ENCODE peak calls at places on chromosome 16, in eight cellular contexts. A is CD4-positive, alpha-beta T cell; U is cardiac muscle cell; L is colonic mucosa; E is tibial artery; N is sigmoid colon; D is thyroid gland; H is GM23248. J is an unnamed sample.

GRCh38 chr16:56780646-56781045 is 50.7 kb downstream of the NUP93 start:
- DNase-seq in A (no peak), U (no peak), L (no peak), E (no peak), N (no peak), D (no peak), H (no peak), J (peak; percentile 59)

GRCh38 chr16:24962747-24963146 is 52.4 kb downstream of the ARHGAP17 start:
- DNase-seq in A (no peak), U (no peak), L (no peak), E (no peak), N (no peak), D (no peak), H (no peak), J (no peak)

GRCh38 chr16:24419709-24420108 is 119.7 kb upstream of the RBBP6 start:
- DNase-seq in A (no peak), U (no peak), L (no peak), E (no peak), N (no peak), D (no peak), H (no peak), J (no peak)

GRCh38 chr16:56041556-56042140 is 149.6 kb upstream of the GNAO1 start:
- DNase-seq in A (no peak), U (peak; percentile 73), L (no peak), E (no peak), N (no peak), D (peak; percentile 51), H (peak; percentile 1), J (peak; percentile 2)

GRCh38 chr16:83215417-83216001 is 588.7 kb downstream of the CDH13 start:
- DNase-seq in A (no peak), U (peak; percentile 34), L (peak; percentile 62), E (no peak), N (no peak), D (no peak), H (peak; percentile 39), J (peak; percentile 21)

GRCh38 chr16:48347980-48348379 is 37.2 kb downstream of the SIAH1 start:
- DNase-seq in A (no peak), U (no peak), L (no peak), E (no peak), N (no peak), D (no peak), H (no peak), J (no peak)

GRCh38 chr16:84498859-84499620 is 5.4 kb downstream of the MEAK7 start:
- DNase-seq in A (no peak), U (no peak), L (no peak), E (no peak), N (no peak), D (no peak), H (no peak), J (no peak)

GRCh38 chr16:61391835-61392234 is 644.4 kb downstream of the CDH8 start:
- DNase-seq in A (no peak), U (no peak), L (no peak), E (no peak), N (no peak), D (no peak), H (no peak), J (no peak)

GRCh38 chr16:86661715-86662114 is 83.4 kb downstream of the FOXL1 start:
- DNase-seq in A (no peak), U (peak; percentile 37), L (no peak), E (no peak), N (no peak), D (no peak), H (peak; percentile 65), J (peak; percentile 58)

GRCh38 chr16:12188674-12189249 is 212.2 kb downstream of the SNX29 start:
- DNase-seq in A (no peak), U (no peak), L (peak; percentile 58), E (no peak), N (no peak), D (peak; percentile 27), H (peak; percentile 76), J (peak; percentile 51)

DNA sequence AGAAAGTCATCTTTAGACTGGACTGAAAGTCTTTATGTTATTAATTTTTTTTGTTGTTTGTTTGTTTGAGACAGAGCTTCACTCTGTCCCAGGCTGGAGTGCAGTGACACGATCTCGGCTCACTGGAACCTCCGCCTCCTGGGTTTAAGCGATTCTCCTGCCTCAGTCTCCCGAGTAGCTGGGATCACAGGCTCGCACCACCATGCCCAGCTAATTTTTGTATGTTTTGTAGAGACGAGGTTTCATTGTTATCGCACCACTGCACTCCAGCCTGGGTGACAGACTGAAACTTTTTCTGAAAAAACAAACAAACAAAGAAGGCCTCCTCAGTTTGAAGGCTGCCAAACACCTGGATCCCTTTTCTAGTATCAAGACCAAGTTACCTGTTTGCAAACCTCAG is 4.7 kb downstream of the BEAN1 start:
- DNase-seq in A (no peak), U (no peak), L (no peak), E (no peak), N (no peak), D (no peak), H (no peak), J (no peak)
- H3K27me3 ChIP-seq in A (peaks cover 33% of the 10 kb centered on the region), U (peaks cover 48% of the 10 kb centered on the region), L (peaks cover 29% of the 10 kb centered on the region), E (peaks cover 36% of the 10 kb centered on the region), N (peaks cover 47% of the 10 kb centered on the region), D (no peaks in the 10 kb centered on the region), H (no peaks in the 10 kb centered on the region), J (peaks cover 10% of the 10 kb centered on the region)

GRCh38 chr16:88686439-88687253 is at the start of gene SNAI3:
- DNase-seq in A (peak; percentile 73), U (peak; percentile 92), L (peak; percentile 95), E (peak; percentile 69), N (no peak), D (peak; percentile 91), H (peak; percentile 58), J (peak; percentile 79)
- H3K27me3 ChIP-seq in A (no peaks in the 10 kb centered on the region), U (peaks cover 10% of the 10 kb centered on the region), L (peaks cover 7% of the 10 kb centered on the region), E (peaks cover 92% of the 10 kb centered on the region), N (peaks cover 97% of the 10 kb centered on the region), D (no peaks in the 10 kb centered on the region), H (peaks cover 18% of the 10 kb centered on the region), J (peaks cover 19% of the 10 kb centered on the region)

GRCh38 chr16:77788196-77789084 is at the start of gene VAT1L:
- DNase-seq in A (no peak), U (peak; percentile 52), L (peak; percentile 24), E (peak; percentile 26), N (no peak), D (peak; percentile 53), H (peak; percentile 79), J (peak; percentile 8)
- H3K27me3 ChIP-seq in A (peaks cover 62% of the 10 kb centered on the region), U (peaks cover 74% of the 10 kb centered on the region), L (peaks cover 32% of the 10 kb centered on the region), E (peaks cover 26% of the 10 kb centered on the region), N (peaks cover 69% of the 10 kb centered on the region), D (no peaks in the 10 kb centered on the region), H (peaks cover 4% of the 10 kb centered on the region), J (peaks cover 53% of the 10 kb centered on the region)

DNA sequence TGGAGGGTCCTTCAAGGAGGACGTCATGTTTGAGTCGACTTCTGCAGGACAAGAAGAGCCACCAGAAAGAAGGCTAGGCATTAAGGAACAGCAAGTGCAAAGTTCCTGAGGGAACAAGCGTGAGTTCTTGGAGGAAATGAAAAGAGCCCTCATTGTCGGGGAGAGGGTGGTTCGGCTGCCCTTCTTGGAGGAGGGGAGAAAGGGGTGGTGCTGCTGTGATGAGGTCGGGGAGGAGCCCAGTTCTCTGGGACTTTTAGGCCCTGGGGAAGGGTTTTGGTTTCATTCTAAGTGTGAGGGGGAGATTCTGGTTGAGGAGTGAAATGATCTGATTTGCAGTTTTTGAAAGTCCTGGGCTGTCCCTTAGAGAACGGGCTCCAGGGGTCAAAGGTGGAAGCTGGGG is 4.1 kb downstream of the BICDL2 start:
- DNase-seq in A (no peak), U (no peak), L (no peak), E (no peak), N (no peak), D (no peak), H (no peak), J (no peak)
- H3K27me3 ChIP-seq in A (peaks cover 68% of the 10 kb centered on the region), U (peaks cover 54% of the 10 kb centered on the region), L (peaks cover 16% of the 10 kb centered on the region), E (peaks cover 83% of the 10 kb centered on the region), N (peaks cover 93% of the 10 kb centered on the region), D (no peaks in the 10 kb centered on the region), H (peaks cover 32% of the 10 kb centered on the region), J (peaks cover 41% of the 10 kb centered on the region)

J was measured in adipocyte.